ENCODE peak calls at places on chromosomes 1 and 21, in five cellular contexts. One of them, this sample, is unnamed.

GRCh38 chr1:94597701-94598100 is 56.1 kb upstream of the F3 start:
- DNase-seq in COR-L47: no peak
- DNase-seq in heart left ventricle: no peak
- DNase-seq in heart right ventricle: no peak
- DNase-seq in foreskin melanocyte: no peak
- DNase-seq in this sample: no peak

GRCh38 chr1:62784509-62785365 is 805 bp downstream of the ATG4C start:
- DNase-seq in heart left ventricle: no peak
- DNase-seq in foreskin melanocyte: no peak
- DNase-seq in heart right ventricle: no peak
- DNase-seq in COR-L47: no peak
- DNase-seq in this sample: no peak

GRCh38 chr1:53321776-53322602 is 5.9 kb downstream of the LRP8 start:
- DNase-seq in COR-L47: no peak
- DNase-seq in heart left ventricle: no peak
- DNase-seq in heart right ventricle: no peak
- DNase-seq in foreskin melanocyte: no peak
- DNase-seq in this sample: no peak

GRCh38 chr21:42012763-42013329 is 2.7 kb upstream of the ZBTB21 start:
- DNase-seq in foreskin melanocyte: no peak
- DNase-seq in heart left ventricle: no peak
- DNase-seq in heart right ventricle: no peak
- DNase-seq in COR-L47: peak
- DNase-seq in this sample: no peak

GRCh38 chr1:246450485-246451251 is 56.4 kb downstream of the SMYD3 start:
- DNase-seq in heart right ventricle: no peak
- DNase-seq in COR-L47: peak
- DNase-seq in heart left ventricle: no peak
- DNase-seq in foreskin melanocyte: peak
- DNase-seq in this sample: peak

GRCh38 chr1:32984090-32984828 is 19.6 kb upstream of the RNF19B start:
- DNase-seq in heart right ventricle: no peak
- DNase-seq in heart left ventricle: no peak
- DNase-seq in foreskin melanocyte: no peak
- DNase-seq in COR-L47: no peak
- DNase-seq in this sample: no peak

GRCh38 chr1:84260852-84261518 is 40.5 kb upstream of the SAMD13 start:
- DNase-seq in heart left ventricle: no peak
- DNase-seq in heart right ventricle: no peak
- DNase-seq in COR-L47: peak
- DNase-seq in foreskin melanocyte: no peak
- DNase-seq in this sample: peak

GRCh38 chr1:48831579-48831978 is 54.9 kb upstream of the BEND5 start:
- DNase-seq in foreskin melanocyte: peak
- DNase-seq in heart right ventricle: no peak
- DNase-seq in COR-L47: no peak
- DNase-seq in heart left ventricle: no peak
- DNase-seq in this sample: no peak

GRCh38 chr1:203309115-203309429 is 3.8 kb downstream of the BTG2 start:
- DNase-seq in heart right ventricle: no peak
- DNase-seq in foreskin melanocyte: no peak
- DNase-seq in COR-L47: no peak
- DNase-seq in heart left ventricle: no peak
- DNase-seq in this sample: no peak

GRCh38 chr21:36419996-36420395 is 34.8 kb downstream of the CHAF1B start:
- DNase-seq in foreskin melanocyte: peak
- DNase-seq in heart right ventricle: peak
- DNase-seq in COR-L47: peak
- DNase-seq in heart left ventricle: peak
- DNase-seq in this sample: peak

GRCh38 chr1:236654511-236654910 is 31.8 kb upstream of the ACTN2 start:
- DNase-seq in COR-L47: no peak
- DNase-seq in foreskin melanocyte: no peak
- DNase-seq in heart left ventricle: no peak
- DNase-seq in heart right ventricle: no peak
- DNase-seq in this sample: no peak

GRCh38 chr1:46582972-46583371 is 21.1 kb downstream of the MKNK1 start:
- DNase-seq in foreskin melanocyte: no peak
- DNase-seq in COR-L47: no peak
- DNase-seq in heart right ventricle: no peak
- DNase-seq in heart left ventricle: peak
- DNase-seq in this sample: no peak

GRCh38 chr1:66750578-66750977 is 1.7 kb upstream of the DYNLT5 start:
- DNase-seq in foreskin melanocyte: no peak
- DNase-seq in heart right ventricle: no peak
- DNase-seq in COR-L47: no peak
- DNase-seq in heart left ventricle: no peak
- DNase-seq in this sample: no peak

GRCh38 chr1:227370463-227371254 is 52.4 kb upstream of the CDC42BPA start:
- DNase-seq in heart left ventricle: no peak
- DNase-seq in foreskin melanocyte: no peak
- DNase-seq in heart right ventricle: no peak
- DNase-seq in COR-L47: no peak
- DNase-seq in this sample: no peak